ENCODE peak calls at places on chromosomes 11 and 22, in four cellular contexts. C is H9, Z is fibroblast of mammary gland, A is NCI-H460. K is an unnamed sample.

GRCh38 chr11:37282367-37282766 is 684.3 kb upstream of the RAG2 start:
- DNase-seq in C (no peak), Z (no peak), A (no peak), K (no peak)

GRCh38 chr22:27212617-27213177 is 555.3 kb downstream of the MIAT start:
- DNase-seq in A (peak), Z (peak), C (no peak), K (peak)

GRCh38 chr22:47193606-47194316 is 431.3 kb downstream of the TBC1D22A start:
- DNase-seq in A (no peak), C (no peak), Z (no peak), K (no peak)

GRCh38 chr11:86818466-86819282 is 18.3 kb downstream of the PRSS23 start:
- DNase-seq in A (peak), Z (peak), C (no peak), K (peak)

GRCh38 chr11:121615506-121615905 is 162.7 kb upstream of the SORL1-AS1 start:
- DNase-seq in Z (peak), A (no peak), C (no peak), K (no peak)

GRCh38 chr22:46592390-46592872 is 27.8 kb upstream of the GRAMD4 start:
- DNase-seq in Z (peak), C (no peak), A (no peak), K (no peak)

GRCh38 chr22:50528682-50529415 is 963 bp downstream of the TYMP start:
- DNase-seq in C (no peak), Z (no peak), A (no peak), K (no peak)

GRCh38 chr11:30346068-30346688 is 23.3 kb downstream of the ARL14EP start:
- DNase-seq in Z (peak), C (no peak), A (peak), K (peak)

GRCh38 chr11:5203366-5203765 is 2.9 kb upstream of the OR51V1 start:
- DNase-seq in C (no peak), Z (peak), A (no peak), K (no peak)

GRCh38 chr11:86672007-86672621 is at the start of gene ME3:
- DNase-seq in A (peak), C (peak), Z (peak), K (no peak)

GRCh38 chr11:126716456-126717083 is 284.0 kb downstream of the KIRREL3 start:
- DNase-seq in Z (peak), C (peak), A (peak), K (no peak)

K was measured in SK-N-MC.